ENCODE peak calls at places on chromosomes 4 and X, in eight cellular contexts. I is activated CD8-positive, alpha-beta memory T cell treated with anti-CD3 and anti-CD28 coated beads for 48 hours; Q is NAMALWA; F is GM04504; A is suprapubic skin; C is posterior vena cava; V is effector memory CD8-positive, alpha-beta T cell; X is hypothalamus. M is an unnamed sample.

GRCh38 chr4:155758500-155759371 is at the start of gene GUCY1B1:
- DNase-seq in I (peak; percentile 29), Q (no peak), F (peak; percentile 80), A (peak; percentile 95), C (peak; percentile 98), V (no peak), X (peak; percentile 96), M (no peak)

GRCh38 chr4:71709961-71710360 is 73.9 kb downstream of the GC start:
- DNase-seq in I (no peak), Q (no peak), F (no peak), A (no peak), C (no peak), V (no peak), X (no peak), M (no peak)

GRCh38 chrX:45849261-45849660 is 648.6 kb upstream of the DIPK2B start:
- DNase-seq in I (no peak), Q (peak; percentile 56), F (peak; percentile 41), A (no peak), C (no peak), V (no peak), X (no peak), M (peak; percentile 10)

GRCh38 chrX:16700734-16701133 is 11.7 kb downstream of the CTPS2 start:
- DNase-seq in I (no peak), Q (no peak), F (no peak), A (no peak), C (no peak), V (no peak), X (no peak), M (no peak)

GRCh38 chr4:8856835-8857590 is 14.6 kb downstream of the HMX1 start:
- DNase-seq in I (no peak), Q (no peak), F (no peak), A (no peak), C (no peak), V (no peak), X (no peak), M (no peak)

GRCh38 chrX:116749943-116750342 is 287.2 kb upstream of the CT83 start:
- DNase-seq in I (no peak), Q (no peak), F (no peak), A (no peak), C (no peak), V (no peak), X (no peak), M (peak; percentile 14)

GRCh38 chrX:24424948-24425347 is 40.1 kb upstream of the PDK3 start:
- DNase-seq in I (no peak), Q (no peak), F (peak; percentile 20), A (peak; percentile 77), C (peak; percentile 87), V (no peak), X (no peak), M (no peak)

GRCh38 chrX:118231464-118231863 is 114.4 kb upstream of the WDR44 start:
- DNase-seq in I (no peak), Q (no peak), F (no peak), A (no peak), C (no peak), V (no peak), X (no peak), M (no peak)

GRCh38 chr4:30882995-30883675 is 163.0 kb downstream of the PCDH7 start:
- DNase-seq in I (no peak), Q (no peak), F (no peak), A (no peak), C (no peak), V (no peak), X (no peak), M (no peak)

GRCh38 chrX:133380882-133381619 is 34.2 kb downstream of the GPC4 start:
- DNase-seq in I (no peak), Q (peak; percentile 24), F (no peak), A (no peak), C (no peak), V (no peak), X (no peak), M (no peak)

GRCh38 chrX:80174925-80175574 is 160.5 kb downstream of the TBX22 start:
- DNase-seq in I (no peak), Q (no peak), F (no peak), A (no peak), C (peak; percentile 84), V (no peak), X (no peak), M (no peak)